ENCODE peak calls at places on chromosomes 5 and 9, in six cellular contexts. S is AG04450, X is right lobe of liver, W is sigmoid colon, C is fibroblast of mammary gland, D is GM12864. A is an unnamed sample.
A peak's percentile ranks its signal among the peaks of the same experiment; 100 is the strongest.

GRCh38 chr9:123470121-123470851 is 114.3 kb downstream of the CRB2 start:
- DNase-seq in C (no peak), X (peak; percentile 67), W (no peak), S (no peak), D (no peak), A (no peak)

GRCh38 chr5:98775962-98776687 is 2.7 kb downstream of the RGMB start:
- DNase-seq in C (peak; percentile 91), W (no peak), X (no peak), D (no peak), S (no peak), A (peak; percentile 74)

GRCh38 chr9:18994263-18994916 is 38.6 kb downstream of the SAXO1 start:
- DNase-seq in D (no peak), X (no peak), W (no peak), C (no peak), S (no peak), A (no peak)

GRCh38 chr5:149857499-149857898 is 87.1 kb downstream of the PDE6A start:
- DNase-seq in S (no peak), W (peak; percentile 95), D (no peak), X (peak; percentile 69), C (peak; percentile 70), A (peak; percentile 68)

GRCh38 chr9:21465859-21466518 is 16.1 kb downstream of the IFNE start:
- DNase-seq in X (no peak), D (peak; percentile 18), W (no peak), C (peak; percentile 69), S (peak; percentile 27), A (peak; percentile 60)

GRCh38 chr5:132489871-132490483 is 596 bp downstream of the IRF1 start:
- DNase-seq in C (peak; percentile 56), D (no peak), W (peak; percentile 86), X (peak; percentile 81), S (no peak), A (no peak)

GRCh38 chr5:142053434-142054253 is 40.8 kb upstream of the GNPDA1 start:
- DNase-seq in D (no peak), X (no peak), C (peak; percentile 80), S (no peak), W (no peak), A (peak; percentile 49)

GRCh38 chr5:107676702-107677101 is 6.0 kb upstream of the EFNA5 start:
- DNase-seq in S (no peak), D (no peak), X (no peak), W (no peak), C (no peak), A (no peak)

GRCh38 chr5:97135868-97136267 is 6.5 kb downstream of the LIX1 start:
- DNase-seq in W (no peak), S (no peak), X (no peak), C (no peak), D (no peak), A (no peak)

GRCh38 chr9:98195671-98196070 is 3.2 kb upstream of the CORO2A start:
- DNase-seq in D (no peak), S (no peak), X (no peak), W (no peak), C (no peak), A (no peak)

GRCh38 chr5:179553006-179553405 is 2.7 kb downstream of the RUFY1 start:
- DNase-seq in C (no peak), W (no peak), D (no peak), S (no peak), X (no peak), A (no peak)

GRCh38 chr9:127245637-127246164 is 18.9 kb upstream of the GARNL3 start:
- DNase-seq in D (no peak), C (no peak), X (peak; percentile 74), W (no peak), S (no peak), A (no peak)

GRCh38 chr5:54227109-54227508 is 83.3 kb downstream of the ARL15 start:
- DNase-seq in X (no peak), S (no peak), D (no peak), W (no peak), C (no peak), A (peak; percentile 56)

GRCh38 chr9:137951597-137952490 is 74.3 kb downstream of the CACNA1B start:
- DNase-seq in X (no peak), C (no peak), D (no peak), S (no peak), W (no peak), A (no peak)

GRCh38 chr9:126459126-126459525 is 132.5 kb downstream of the MVB12B start:
- DNase-seq in C (no peak), D (no peak), S (no peak), X (no peak), W (no peak), A (no peak)

GRCh38 chr5:173873296-173873922 is 14.7 kb upstream of the CPEB4 start:
- DNase-seq in C (no peak), X (no peak), S (no peak), D (no peak), W (no peak), A (no peak)

GRCh38 chr5:172439785-172440480 is 14.4 kb downstream of the SH3PXD2B start:
- DNase-seq in X (no peak), C (peak; percentile 62), W (peak; percentile 82), S (no peak), D (no peak), A (no peak)

GRCh38 chr9:11312976-11313375 is 700.2 kb upstream of the PTPRD start:
- DNase-seq in X (no peak), D (no peak), C (peak; percentile 0), S (no peak), W (no peak), A (no peak)

GRCh38 chr5:175652741-175653663 is 4.9 kb upstream of the HRH2 start:
- DNase-seq in X (no peak), S (no peak), D (no peak), W (no peak), C (no peak), A (no peak)

GRCh38 chr5:180323929-180324632 is 29.1 kb downstream of the GFPT2 start:
- DNase-seq in X (no peak), S (peak; percentile 56), D (no peak), C (peak; percentile 79), W (no peak), A (peak; percentile 71)

GRCh38 chr5:3780278-3780677 is 184.6 kb downstream of the IRX1 start:
- DNase-seq in C (no peak), X (no peak), S (no peak), W (no peak), D (no peak), A (no peak)

GRCh38 chr5:177387405-177387804 is 3.2 kb downstream of the SLC34A1 start:
- DNase-seq in W (no peak), X (no peak), S (no peak), C (no peak), D (no peak), A (no peak)

GRCh38 chr5:426392-426976 is 16.5 kb upstream of the EXOC3 start:
- DNase-seq in C (no peak), D (no peak), X (no peak), W (peak; percentile 12), S (no peak), A (no peak)

GRCh38 chr5:95235439-95235982 is 49.4 kb downstream of the MCTP1 start:
- DNase-seq in X (no peak), D (no peak), C (no peak), W (no peak), S (no peak), A (no peak)

GRCh38 chr5:95241155-95241554 is 43.7 kb downstream of the MCTP1 start:
- DNase-seq in X (no peak), D (no peak), S (no peak), C (no peak), W (no peak), A (no peak)

GRCh38 chr5:95237324-95237723 is 47.6 kb downstream of the MCTP1 start:
- DNase-seq in W (no peak), X (no peak), C (no peak), S (no peak), D (no peak), A (no peak)

GRCh38 chr5:95241635-95242034 is 43.3 kb downstream of the MCTP1 start:
- DNase-seq in C (no peak), W (no peak), S (no peak), D (peak; percentile 29), X (no peak), A (no peak)

GRCh38 chr5:95238560-95239325 is 46.2 kb downstream of the MCTP1 start:
- DNase-seq in C (peak; percentile 33), W (no peak), X (no peak), D (no peak), S (no peak), A (peak; percentile 29)
- TF ChIP-seq CTCF in C (peak; percentile 36), W (no peak), X (no peak), D (peak; percentile 16), S (peak; percentile 38), A (peak; percentile 9)

DNA sequence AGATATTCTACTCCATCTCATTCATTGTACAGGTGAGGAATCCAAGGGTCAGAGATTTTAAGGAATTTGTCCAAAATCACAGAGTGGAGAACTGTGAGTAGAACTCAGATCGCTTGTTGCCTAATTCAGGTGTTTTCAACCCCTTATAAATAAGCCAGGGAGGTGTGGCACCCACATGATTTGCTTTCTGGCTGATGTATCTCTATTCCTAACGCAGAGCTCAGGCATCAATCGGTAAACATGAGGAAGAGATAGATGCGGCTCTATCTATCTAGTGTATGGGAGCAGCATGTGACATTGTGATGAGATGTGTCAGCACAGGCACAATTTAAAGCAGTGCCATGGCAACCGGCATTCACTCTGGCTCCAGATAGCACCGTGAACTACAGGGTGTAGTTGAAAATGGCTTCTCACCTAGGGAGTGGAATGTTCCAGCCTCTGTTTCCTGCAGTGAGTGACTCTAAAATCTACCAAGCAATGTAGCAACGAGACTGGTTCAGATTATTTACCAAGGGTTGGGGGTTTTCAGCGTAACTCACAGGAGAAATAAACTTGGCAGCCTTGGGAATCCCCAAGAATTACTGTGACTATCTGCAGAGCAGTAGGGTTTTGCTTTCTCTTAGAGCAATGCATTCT is 53.4 kb upstream of the SUB1 start:
- DNase-seq in X (no peak), C (peak; percentile 71), S (no peak), D (no peak), W (no peak), A (peak; percentile 21)
- H3K4me3 ChIP-seq in X (no peak overlapping the region), C (peak overlapping the region; percentile 9), S (peak overlapping the region; percentile 40), D (peak overlapping the region; percentile 63), W (no peak overlapping the region), A (peak overlapping the region; percentile 9)

GRCh38 chr9:29211681-29212589 is 1638.7 kb upstream of the C9orf72 start:
- DNase-seq in C (no peak), D (no peak), W (peak; percentile 59), X (peak; percentile 63), S (no peak), A (no peak)
- TF ChIP-seq CTCF in C (peak; percentile 37), D (peak; percentile 67), W (peak; percentile 90), X (peak; percentile 66), S (peak; percentile 39), A (peak; percentile 81)

DNA sequence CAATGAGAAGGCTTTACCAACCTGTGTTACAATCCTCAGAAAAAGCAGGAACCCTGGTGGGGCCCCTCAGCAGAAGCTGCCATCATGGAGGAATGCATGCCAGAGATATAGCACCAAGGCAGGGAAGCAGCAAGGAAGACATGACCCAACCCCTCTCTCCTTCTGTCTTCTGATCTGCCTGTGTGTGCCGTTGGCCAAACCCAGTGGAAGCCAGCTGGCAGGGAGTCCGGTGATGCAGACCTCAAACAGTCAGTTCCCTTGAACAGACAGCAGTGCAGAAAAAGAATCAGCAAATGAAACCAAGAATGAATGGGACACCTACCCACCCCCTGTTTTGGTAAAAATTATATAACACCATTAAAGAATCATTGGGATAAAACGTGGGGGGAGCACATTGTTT is 234.2 kb downstream of the ZNF608 start:
- DNase-seq in D (no peak), W (no peak), X (no peak), C (peak; percentile 19), S (no peak), A (no peak)
- H3K4me3 ChIP-seq in D (no peak overlapping the region), W (no peak overlapping the region), X (no peak overlapping the region), C (no peak overlapping the region), S (no peak overlapping the region), A (no peak overlapping the region)